ENCODE peak calls at places on chromosomes 13 and 19, in nine cellular contexts. R, N, M, W, A, O, S, G and D are unnamed samples.
A peak's percentile ranks its signal among the peaks of the same experiment; 100 is the strongest.

GRCh38 chr19:20256606-20257005 is 89.6 kb downstream of the ZNF486 start:
- DNase-seq in A (no peak), W (no peak), S (no peak), R (no peak), G (no peak), N (no peak), O (no peak), M (no peak), D (no peak)

GRCh38 chr19:29410974-29411615 is 114.7 kb upstream of the VSTM2B start:
- DNase-seq in O (no peak), N (no peak), S (no peak), G (no peak), W (no peak), R (no peak), A (no peak), M (no peak), D (no peak)

GRCh38 chr13:73722120-73722519 is 412.1 kb downstream of the KLF12 start:
- DNase-seq in N (no peak), W (no peak), M (no peak), O (no peak), S (peak; percentile 6), R (no peak), G (peak; percentile 77), A (peak; percentile 44), D (no peak)

GRCh38 chr19:51024924-51025323 is 1.5 kb downstream of the KLK11 start:
- DNase-seq in G (no peak), W (no peak), S (no peak), N (no peak), M (no peak), R (no peak), O (no peak), A (no peak), D (no peak)

GRCh38 chr19:16326401-16327130 is 1.9 kb downstream of the KLF2 start:
- DNase-seq in G (no peak), R (peak; percentile 68), O (peak; percentile 55), A (no peak), S (no peak), W (no peak), N (no peak), M (peak; percentile 89), D (peak; percentile 57)

GRCh38 chr19:14375055-14375581 is 6.1 kb upstream of the ADGRE5 start:
- DNase-seq in O (peak; percentile 61), R (peak; percentile 83), A (no peak), W (no peak), M (peak; percentile 94), G (no peak), N (peak; percentile 55), S (no peak), D (peak; percentile 79)

GRCh38 chr13:113157929-113158747 is at the start of gene PROZ:
- DNase-seq in S (no peak), R (no peak), N (no peak), G (no peak), M (no peak), W (no peak), O (no peak), A (no peak), D (no peak)

GRCh38 chr19:16273005-16273404 is 51.6 kb upstream of the KLF2 start:
- DNase-seq in R (no peak), O (no peak), A (no peak), N (no peak), M (no peak), W (no peak), G (no peak), S (no peak), D (no peak)

GRCh38 chr13:112333756-112334543 is 42.2 kb upstream of the SPACA7 start:
- DNase-seq in O (no peak), S (no peak), N (no peak), W (peak; percentile 4), A (peak; percentile 79), R (no peak), G (no peak), M (no peak), D (no peak)

GRCh38 chr13:60282708-60283107 is 114.3 kb upstream of the TDRD3 start:
- DNase-seq in S (no peak), N (no peak), R (no peak), A (no peak), M (no peak), G (no peak), O (no peak), W (no peak), D (no peak)

GRCh38 chr19:47228937-47229673 is 1.9 kb downstream of the BBC3 start:
- DNase-seq in G (peak; percentile 61), A (no peak), W (peak; percentile 13), O (no peak), M (no peak), N (no peak), S (no peak), R (peak; percentile 67), D (peak; percentile 41)

GRCh38 chr19:46626441-46626840 is 1.6 kb upstream of the PTGIR start:
- DNase-seq in G (no peak), O (no peak), S (no peak), M (no peak), R (no peak), A (no peak), N (no peak), W (no peak), D (no peak)

GRCh38 chr13:42041684-42042035 is 6.8 kb upstream of the DGKH start:
- DNase-seq in R (peak; percentile 77), W (peak; percentile 37), M (no peak), N (no peak), A (peak; percentile 64), G (peak; percentile 63), O (no peak), S (no peak), D (no peak)

GRCh38 chr19:46069841-46070341 is 29.1 kb upstream of the IGFL4 start:
- DNase-seq in R (no peak), M (no peak), N (no peak), A (peak; percentile 81), S (peak; percentile 32), W (no peak), O (no peak), G (peak; percentile 93), D (no peak)

GRCh38 chr13:37194428-37194861 is 89.0 kb upstream of the CSNK1A1L start:
- DNase-seq in W (no peak), R (no peak), G (peak; percentile 82), O (no peak), S (no peak), A (peak; percentile 19), N (no peak), M (no peak), D (no peak)

GRCh38 chr19:28691683-28692082 is 521.3 kb downstream of the UQCRFS1 start:
- DNase-seq in N (no peak), W (no peak), O (no peak), S (no peak), G (no peak), A (no peak), R (no peak), M (no peak), D (no peak)

GRCh38 chr19:51702754-51703654 is 9.9 kb downstream of the SPACA6 start:
- DNase-seq in O (no peak), S (no peak), G (no peak), N (no peak), M (peak; percentile 83), W (peak; percentile 59), R (peak; percentile 77), A (no peak), D (no peak)

GRCh38 chr19:1064661-1065605 is 2.0 kb upstream of the ARHGAP45 start:
- DNase-seq in O (peak; percentile 68), M (peak; percentile 94), S (no peak), A (peak; percentile 60), W (peak; percentile 54), N (no peak), G (peak; percentile 68), R (peak; percentile 89), D (peak; percentile 63)

DNA sequence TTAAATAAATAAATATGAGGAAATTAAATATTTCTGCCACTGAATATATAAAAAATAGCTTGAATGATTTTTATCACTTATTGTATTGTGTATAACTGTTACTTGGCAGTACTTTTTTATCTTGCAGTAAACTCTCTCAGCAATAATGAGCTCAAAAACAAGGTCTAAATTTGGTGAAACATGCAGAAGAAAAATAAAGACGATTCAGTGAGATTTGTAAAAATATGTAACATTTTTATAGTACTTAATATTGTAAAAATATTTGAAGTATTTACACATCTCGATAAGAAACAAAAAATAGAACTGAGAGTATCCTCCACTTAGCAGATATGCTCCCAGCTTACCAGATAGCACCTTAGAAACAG is 120.6 kb upstream of the MLNR start:
- DNase-seq in N (no peak), A (no peak), W (no peak), S (no peak), O (no peak), M (no peak), G (no peak), R (no peak), D (no peak)
- TF ChIP-seq CTCF in N (no peak), A (no peak), W (peak; percentile 3), S (no peak), O (no peak), M (no peak), G (no peak), R (no peak), D (no peak)

GRCh38 chr13:84358601-84359000 is 476.3 kb upstream of the SLITRK1 start:
- DNase-seq in O (no peak), M (no peak), N (no peak), S (no peak), A (no peak), R (no peak), W (no peak), G (no peak), D (no peak)

GRCh38 chr13:84352946-84353345 is 470.7 kb upstream of the SLITRK1 start:
- DNase-seq in A (no peak), R (no peak), G (no peak), N (no peak), M (no peak), O (no peak), S (peak; percentile 23), W (no peak), D (no peak)
- TF ChIP-seq CTCF in A (no peak), R (no peak), G (no peak), N (no peak), M (no peak), O (no peak), S (no peak), W (no peak), D (no peak)

DNA sequence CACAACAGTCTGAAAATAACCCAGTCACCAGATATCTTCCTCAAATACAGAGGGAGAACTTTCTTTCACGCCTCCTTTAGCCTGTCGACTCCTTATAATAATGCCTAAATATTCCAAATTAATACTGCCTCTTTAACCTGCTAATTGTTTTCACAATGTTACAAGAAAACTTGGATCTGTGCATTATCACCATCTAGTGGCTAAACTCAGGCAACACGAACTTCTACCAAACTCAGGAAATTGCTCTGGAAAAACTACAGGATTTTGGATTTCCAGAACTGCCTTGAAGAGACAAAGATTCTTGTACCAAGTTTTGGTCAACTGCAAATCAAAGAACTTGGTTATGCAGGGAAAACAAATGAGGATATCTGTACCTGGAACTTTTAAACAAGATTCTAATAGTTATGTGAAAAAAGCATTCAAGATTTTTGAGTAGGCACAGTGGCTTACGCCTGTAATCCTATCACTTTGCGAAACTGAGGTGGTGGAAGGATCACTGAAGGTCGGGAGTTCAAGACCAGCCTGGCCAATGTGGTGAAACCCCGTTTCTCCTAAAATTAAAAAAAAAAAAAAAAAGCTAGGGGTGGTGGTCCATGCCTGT is 10.8 kb downstream of the CLN5 start:
- DNase-seq in N (no peak), O (no peak), A (peak; percentile 30), G (peak; percentile 48), W (peak; percentile 9), R (no peak), M (no peak), S (no peak), D (no peak)
- TF ChIP-seq CTCF in N (peak; percentile 61), O (no peak), A (peak; percentile 73), G (peak; percentile 67), W (peak; percentile 77), R (peak; percentile 59), M (peak; percentile 43), S (peak; percentile 74), D (peak; percentile 66)

GRCh38 chr19:36030264-36031148 is 2.2 kb downstream of the CLIP3 start:
- DNase-seq in W (no peak), A (no peak), N (no peak), S (no peak), G (peak; percentile 53), R (no peak), O (no peak), M (no peak), D (no peak)
- TF ChIP-seq CTCF in W (no peak), A (no peak), N (no peak), S (peak; percentile 41), G (no peak), R (no peak), O (no peak), M (no peak), D (no peak)